ENCODE peak calls at places on chromosomes 12 and 14, in nine cellular contexts. W, L, C, F, Z, E, H, K and J are unnamed samples.

GRCh38 chr14:68153275-68153674 is 333.7 kb downstream of the RAD51B start:
- DNase-seq in W (no peak), L (no peak), C (no peak), F (no peak), Z (no peak), E (no peak), H (no peak), K (no peak), J (no peak)

GRCh38 chr12:94815958-94816357 is 165.6 kb upstream of the TMCC3 start:
- DNase-seq in W (no peak), L (no peak), C (no peak), F (no peak), Z (no peak), E (no peak), H (no peak), K (no peak), J (no peak)

GRCh38 chr12:104419717-104420116 is 37.0 kb upstream of the CHST11 start:
- DNase-seq in W (no peak), L (no peak), C (no peak), F (no peak), Z (no peak), E (no peak), H (no peak), K (no peak), J (no peak)

GRCh38 chr12:30755395-30755762 is 628 bp upstream of the CAPRIN2 start:
- DNase-seq in W (no peak), L (no peak), C (no peak), F (no peak), Z (no peak), E (no peak), H (no peak), K (no peak), J (no peak)

GRCh38 chr12:66269757-66270383 is 32.4 kb upstream of the HELB start:
- DNase-seq in W (peak), L (peak), C (peak), F (no peak), Z (peak), E (peak), H (peak), K (peak), J (peak)

GRCh38 chr14:48323655-48324054 is 648.2 kb upstream of the MDGA2 start:
- DNase-seq in W (no peak), L (peak), C (no peak), F (no peak), Z (peak), E (no peak), H (no peak), K (no peak), J (peak)

GRCh38 chr12:62530596-62530995 is 64.0 kb downstream of the MON2 start:
- DNase-seq in W (peak), L (peak), C (no peak), F (no peak), Z (peak), E (peak), H (peak), K (no peak), J (peak)

GRCh38 chr12:19922687-19923086 is 445.6 kb upstream of the PDE3A start:
- DNase-seq in W (no peak), L (no peak), C (no peak), F (no peak), Z (no peak), E (no peak), H (no peak), K (no peak), J (no peak)

GRCh38 chr12:52650520-52651081 is 1.4 kb downstream of the KRT2 start:
- DNase-seq in W (no peak), L (no peak), C (no peak), F (no peak), Z (peak), E (no peak), H (peak), K (no peak), J (no peak)

GRCh38 chr12:59041241-59042121 is 121.2 kb upstream of the LRIG3 start:
- DNase-seq in W (peak), L (peak), C (no peak), F (no peak), Z (peak), E (peak), H (peak), K (no peak), J (peak)

GRCh38 chr12:6765048-6765633 is 1.0 kb upstream of the PTMS start:
- DNase-seq in W (no peak), L (peak), C (no peak), F (no peak), Z (peak), E (no peak), H (no peak), K (no peak), J (no peak)

GRCh38 chr12:107635139-107635538 is 50.5 kb upstream of the PWP1 start:
- DNase-seq in W (no peak), L (no peak), C (no peak), F (no peak), Z (no peak), E (no peak), H (no peak), K (no peak), J (peak)

GRCh38 chr12:26135010-26135420 is 10.2 kb upstream of the BHLHE41 start:
- DNase-seq in W (no peak), L (no peak), C (no peak), F (no peak), Z (no peak), E (no peak), H (no peak), K (no peak), J (no peak)

GRCh38 chr12:73935817-73936216 is 601.8 kb upstream of the ATXN7L3B start:
- DNase-seq in W (no peak), L (peak), C (no peak), F (no peak), Z (no peak), E (no peak), H (no peak), K (peak), J (no peak)

GRCh38 chr14:20632831-20633771 is 8.4 kb downstream of the OR6S1 start:
- DNase-seq in W (peak), L (peak), C (peak), F (peak), Z (peak), E (peak), H (peak), K (peak), J (peak)

GRCh38 chr14:37246427-37246829 is 48.7 kb downstream of the MIPOL1 start:
- DNase-seq in W (peak), L (peak), C (peak), F (no peak), Z (peak), E (no peak), H (peak), K (peak), J (peak)

GRCh38 chr12:89353188-89353822 is 1.0 kb upstream of the DUSP6 start:
- DNase-seq in W (no peak), L (peak), C (peak), F (peak), Z (no peak), E (no peak), H (peak), K (no peak), J (peak)

GRCh38 chr14:75399819-75400678 is 27.8 kb upstream of the JDP2 start:
- DNase-seq in W (no peak), L (no peak), C (peak), F (no peak), Z (peak), E (no peak), H (peak), K (peak), J (no peak)

GRCh38 chr14:56189306-56189705 is 71.1 kb downstream of the PELI2 start:
- DNase-seq in W (peak), L (peak), C (no peak), F (no peak), Z (peak), E (no peak), H (peak), K (no peak), J (peak)

GRCh38 chr14:98242903-98243302 is 1029.1 kb downstream of the BCL11B start:
- DNase-seq in W (no peak), L (no peak), C (no peak), F (no peak), Z (no peak), E (no peak), H (no peak), K (no peak), J (no peak)

GRCh38 chr14:104296388-104297312 is 158.3 kb downstream of the KIF26A start:
- DNase-seq in W (no peak), L (no peak), C (no peak), F (peak), Z (no peak), E (no peak), H (no peak), K (no peak), J (no peak)

GRCh38 chr14:28673056-28673455 is 93.5 kb upstream of the FOXG1 start:
- DNase-seq in W (no peak), L (no peak), C (no peak), F (no peak), Z (no peak), E (no peak), H (no peak), K (no peak), J (no peak)

GRCh38 chr12:188910-189621 is 24.9 kb downstream of the SLC6A12 start:
- DNase-seq in W (no peak), L (peak), C (peak), F (peak), Z (peak), E (peak), H (peak), K (peak), J (peak)

GRCh38 chr12:100584261-100584660 is 10.8 kb downstream of the GAS2L3 start:
- DNase-seq in W (no peak), L (peak), C (no peak), F (no peak), Z (no peak), E (no peak), H (no peak), K (no peak), J (no peak)

GRCh38 chr12:15323530-15323929 is 1.2 kb downstream of the PTPRO start:
- DNase-seq in W (no peak), L (no peak), C (no peak), F (no peak), Z (no peak), E (no peak), H (no peak), K (no peak), J (no peak)

GRCh38 chr12:114770323-114770722 is 86.3 kb upstream of the TBX3 start:
- DNase-seq in W (no peak), L (no peak), C (no peak), F (no peak), Z (no peak), E (no peak), H (no peak), K (no peak), J (no peak)

GRCh38 chr14:72063761-72064282 is 131.6 kb downstream of the RGS6 start:
- DNase-seq in W (no peak), L (no peak), C (no peak), F (no peak), Z (no peak), E (no peak), H (no peak), K (no peak), J (no peak)

GRCh38 chr14:38208825-38209562 is 1.3 kb downstream of the SSTR1 start:
- DNase-seq in W (no peak), L (peak), C (no peak), F (no peak), Z (peak), E (no peak), H (peak), K (no peak), J (peak)

GRCh38 chr14:90534091-90534837 is 137.4 kb downstream of the CALM1 start:
- DNase-seq in W (no peak), L (peak), C (no peak), F (no peak), Z (peak), E (no peak), H (no peak), K (no peak), J (peak)

GRCh38 chr12:106288510-106289195 is 13.9 kb upstream of the TCP11L2 start:
- DNase-seq in W (peak), L (peak), C (no peak), F (peak), Z (peak), E (no peak), H (peak), K (no peak), J (peak)

GRCh38 chr12:104494137-104494815 is 37.5 kb downstream of the CHST11 start:
- DNase-seq in W (no peak), L (no peak), C (no peak), F (peak), Z (peak), E (no peak), H (no peak), K (no peak), J (no peak)

GRCh38 chr12:66144796-66145754 is 14.5 kb upstream of the LLPH start:
- DNase-seq in W (peak), L (peak), C (no peak), F (no peak), Z (peak), E (peak), H (peak), K (peak), J (peak)

GRCh38 chr12:121806556-121807308 is 2.9 kb downstream of the SETD1B start:
- DNase-seq in W (no peak), L (peak), C (peak), F (no peak), Z (peak), E (no peak), H (peak), K (no peak), J (no peak)

GRCh38 chr12:131637986-131638385 is 72.9 kb upstream of the SFSWAP start:
- DNase-seq in W (no peak), L (no peak), C (no peak), F (no peak), Z (no peak), E (no peak), H (no peak), K (no peak), J (no peak)

GRCh38 chr12:75877588-75878381 is 153.8 kb downstream of the PHLDA1 start:
- DNase-seq in W (no peak), L (peak), C (no peak), F (no peak), Z (peak), E (no peak), H (no peak), K (no peak), J (peak)